ENCODE peak calls at places on chromosomes 7 and 10, in ten cellular contexts. Z is tibial nerve, W is foreskin fibroblast, G is brain microvascular endothelial cell, X is fibroblast of the aortic adventitia, D is neural crest cell, Y is astrocyte, V is GM06990, J is lung, H is GM20000. Q is an unnamed sample.

GRCh38 chr7:114864278-114864677 is 57.6 kb upstream of the MDFIC start:
- DNase-seq in Y (no peak), V (no peak), H (no peak), W (peak), X (no peak), D (no peak), J (no peak), G (no peak), Z (no peak), Q (no peak)

GRCh38 chr7:97307521-97308108 is 190.1 kb downstream of the SDHAF3 start:
- DNase-seq in D (no peak), W (no peak), X (no peak), V (peak), J (no peak), G (no peak), H (no peak), Y (peak), Z (no peak), Q (no peak)

GRCh38 chr7:16660702-16661464 is 14.9 kb downstream of the BZW2 start:
- DNase-seq in D (no peak), X (peak), V (no peak), Y (peak), W (peak), H (no peak), J (no peak), Z (no peak), G (no peak), Q (no peak)

GRCh38 chr7:20199015-20199737 is 18.0 kb downstream of the MACC1 start:
- DNase-seq in H (peak), X (peak), Z (peak), Y (peak), J (peak), D (no peak), W (peak), V (peak), G (peak), Q (peak)

GRCh38 chr10:62681211-62681940 is 123.1 kb upstream of the ADO start:
- DNase-seq in H (peak), Z (no peak), X (no peak), Y (peak), J (no peak), D (no peak), G (peak), W (no peak), V (peak), Q (peak)

GRCh38 chr10:51892965-51893658 is 193.7 kb upstream of the CSTF2T start:
- DNase-seq in G (peak), D (peak), J (no peak), V (no peak), H (peak), Y (no peak), X (no peak), W (no peak), Z (no peak), Q (no peak)

GRCh38 chr7:151780626-151781025 is 96.3 kb downstream of the PRKAG2 start:
- DNase-seq in J (no peak), H (no peak), Z (no peak), D (no peak), Y (no peak), X (no peak), W (no peak), G (no peak), V (no peak), Q (no peak)

GRCh38 chr10:2296179-2296578 is 558.9 kb upstream of the ADARB2 start:
- DNase-seq in G (no peak), H (no peak), Z (no peak), D (no peak), J (no peak), W (no peak), X (no peak), V (no peak), Y (no peak), Q (no peak)

GRCh38 chr10:117754770-117755510 is 212.4 kb downstream of the EMX2 start:
- DNase-seq in Y (no peak), J (no peak), D (no peak), G (no peak), Z (no peak), H (no peak), W (no peak), X (no peak), V (no peak), Q (no peak)

GRCh38 chr10:88892223-88892967 is 12.3 kb downstream of the STAMBPL1 start:
- DNase-seq in W (no peak), X (peak), G (peak), D (no peak), J (no peak), V (no peak), H (no peak), Y (peak), Z (no peak), Q (no peak)

GRCh38 chr7:75058406-75058805 is 15.2 kb downstream of the RCC1L start:
- DNase-seq in V (no peak), Z (no peak), X (no peak), G (no peak), Y (no peak), J (no peak), H (no peak), D (no peak), W (no peak), Q (no peak)

GRCh38 chr10:101444499-101444898 is 90.5 kb downstream of the BTRC start:
- DNase-seq in V (no peak), H (no peak), J (no peak), Y (no peak), G (no peak), D (no peak), W (no peak), X (no peak), Z (no peak), Q (no peak)

GRCh38 chr10:71359364-71360046 is 37.2 kb upstream of the CDH23 start:
- DNase-seq in D (no peak), Z (no peak), Y (no peak), G (no peak), V (peak), J (no peak), X (peak), H (peak), W (no peak), Q (peak)

GRCh38 chr10:98030991-98031431 is 590 bp upstream of the CRTAC1 start:
- DNase-seq in W (no peak), H (no peak), X (no peak), V (no peak), D (peak), G (no peak), J (no peak), Y (no peak), Z (no peak), Q (no peak)

GRCh38 chr7:129199406-129199805 is 11.0 kb downstream of the SMO start:
- DNase-seq in D (no peak), H (no peak), W (no peak), J (no peak), Y (no peak), Z (no peak), X (no peak), G (no peak), V (no peak), Q (no peak)

GRCh38 chr10:4059471-4060138 is 274.6 kb upstream of the KLF6 start:
- DNase-seq in D (no peak), J (no peak), H (no peak), W (no peak), Z (no peak), G (no peak), X (no peak), Y (no peak), V (no peak), Q (no peak)

GRCh38 chr10:32065871-32066270 is 9.6 kb upstream of the KIF5B start:
- DNase-seq in G (peak), H (no peak), X (peak), D (no peak), V (no peak), Y (peak), J (no peak), Z (no peak), W (peak), Q (no peak)

GRCh38 chr7:38704041-38704547 is 72.9 kb upstream of the AMPH start:
- DNase-seq in Z (no peak), X (no peak), W (no peak), J (no peak), G (no peak), V (no peak), D (no peak), H (no peak), Y (no peak), Q (no peak)

GRCh38 chr7:34087892-34088891 is 182.9 kb downstream of the BMPER start:
- DNase-seq in J (no peak), W (no peak), D (peak), G (peak), Y (no peak), X (peak), Z (no peak), H (no peak), V (no peak), Q (no peak)

GRCh38 chr7:151024435-151025056 is at the start of gene ATG9B:
- DNase-seq in Z (no peak), V (no peak), X (no peak), D (no peak), Y (no peak), W (no peak), H (no peak), J (no peak), G (no peak), Q (no peak)

GRCh38 chr7:150307129-150307528 is 16.0 kb upstream of the LRRC61 start:
- DNase-seq in X (no peak), J (no peak), Y (no peak), Z (no peak), D (no peak), H (no peak), G (no peak), W (no peak), V (no peak), Q (no peak)

GRCh38 chr10:44961231-44961571 is 1.6 kb downstream of the RASSF4 start:
- DNase-seq in W (no peak), J (no peak), X (no peak), D (no peak), Z (no peak), Y (no peak), H (no peak), G (no peak), V (no peak), Q (no peak)

GRCh38 chr10:110357871-110358270 is 53.2 kb upstream of the SMNDC1 start:
- DNase-seq in D (no peak), V (peak), X (no peak), Y (no peak), G (no peak), J (no peak), W (no peak), H (no peak), Z (no peak), Q (no peak)

GRCh38 chr7:85074-85945 is 107.1 kb upstream of the FAM20C start:
- DNase-seq in Z (no peak), D (no peak), X (peak), Y (peak), W (peak), H (no peak), J (no peak), G (no peak), V (no peak), Q (no peak)

GRCh38 chr7:154832557-154833138 is 170.3 kb downstream of the PAXIP1 start:
- DNase-seq in Z (no peak), G (no peak), Y (no peak), J (no peak), V (no peak), D (no peak), H (peak), X (no peak), W (no peak), Q (peak)
- TF ChIP-seq CTCF in Z (no peak), G (no peak), Y (no peak), J (no peak), V (peak), D (peak), H (peak), X (no peak), W (no peak), Q (no peak)

GRCh38 chr7:137488038-137488437 is 144.5 kb upstream of the PTN start:
- DNase-seq in G (no peak), Z (no peak), Y (no peak), V (no peak), D (no peak), W (no peak), J (no peak), H (no peak), X (peak), Q (no peak)
- TF ChIP-seq CTCF in G (peak), Z (no peak), Y (no peak), V (no peak), D (peak), W (peak), J (no peak), H (no peak), X (peak), Q (no peak)

DNA sequence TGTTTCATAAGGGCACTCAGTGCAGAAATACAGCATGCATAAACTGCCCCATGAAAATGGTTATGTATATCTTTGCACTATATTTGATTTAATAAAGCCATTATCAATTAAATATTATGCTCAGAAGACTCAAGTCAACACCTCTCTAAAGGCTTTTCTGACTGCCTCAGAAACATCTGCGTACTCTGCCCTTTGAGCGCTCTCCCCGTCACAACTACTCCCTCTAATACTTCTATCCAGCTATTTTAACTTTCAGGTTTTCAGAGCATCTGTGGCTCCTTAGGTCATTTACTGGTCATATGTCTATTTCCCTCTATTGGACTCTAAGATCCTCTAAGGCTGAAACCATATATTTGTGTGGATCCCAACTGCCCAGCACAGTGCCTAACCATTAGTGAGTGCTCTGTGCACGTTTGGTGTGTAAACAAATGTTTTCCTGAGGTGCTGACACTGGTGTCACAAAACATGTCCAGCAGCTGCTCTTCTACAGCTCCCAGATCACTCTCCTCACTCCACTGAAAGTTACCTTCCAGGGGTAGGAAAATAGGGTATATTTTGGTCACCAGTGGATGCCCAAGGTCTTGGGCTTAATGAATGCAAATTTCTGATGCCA is 179.1 kb downstream of the BTAF1 start:
- DNase-seq in V (no peak), Z (no peak), W (no peak), G (no peak), X (no peak), D (no peak), H (no peak), J (no peak), Y (no peak), Q (no peak)
- TF ChIP-seq CTCF in V (no peak), Z (no peak), W (no peak), G (no peak), X (no peak), D (no peak), H (no peak), J (no peak), Y (no peak), Q (no peak)

GRCh38 chr10:96626795-96627194 is 40.0 kb upstream of the TM9SF3 start:
- DNase-seq in D (no peak), X (no peak), W (no peak), Y (no peak), V (no peak), J (no peak), Z (no peak), H (no peak), G (no peak), Q (no peak)
- TF ChIP-seq CTCF in D (peak), X (no peak), W (no peak), Y (peak), V (peak), J (no peak), Z (no peak), H (no peak), G (peak), Q (peak)

GRCh38 chr7:31729195-31729804 is 42.3 kb downstream of the PPP1R17 start:
- DNase-seq in Z (no peak), W (no peak), D (no peak), V (no peak), J (no peak), H (no peak), X (no peak), Y (no peak), G (no peak), Q (no peak)
- TF ChIP-seq CTCF in Z (no peak), W (no peak), D (peak), V (peak), J (no peak), H (peak), X (no peak), Y (no peak), G (peak), Q (no peak)

GRCh38 chr7:157136372-157136771 is 2.4 kb upstream of the UBE3C start:
- DNase-seq in D (no peak), Y (peak), X (peak), G (peak), W (peak), V (no peak), J (no peak), Z (no peak), H (no peak), Q (no peak)
- TF ChIP-seq CTCF in D (peak), Y (no peak), X (peak), G (peak), W (peak), V (no peak), J (no peak), Z (no peak), H (no peak), Q (no peak)

GRCh38 chr10:49282879-49283321 is 16.1 kb upstream of the C10orf71 start:
- DNase-seq in W (no peak), D (no peak), H (no peak), V (no peak), G (no peak), Z (no peak), J (no peak), Y (no peak), X (no peak), Q (no peak)

GRCh38 chr10:49280001-49280408 is 19.0 kb upstream of the C10orf71 start:
- DNase-seq in J (no peak), G (peak), D (no peak), V (no peak), X (peak), W (peak), Y (peak), H (no peak), Z (no peak), Q (no peak)

GRCh38 chr10:49282306-49282705 is 16.7 kb upstream of the C10orf71 start:
- DNase-seq in H (no peak), D (no peak), W (no peak), J (no peak), X (no peak), Z (no peak), Y (no peak), G (no peak), V (no peak), Q (no peak)

GRCh38 chr10:49283491-49283890 is 15.5 kb upstream of the C10orf71 start:
- DNase-seq in H (no peak), V (no peak), Y (no peak), J (no peak), Z (no peak), W (no peak), D (no peak), X (no peak), G (no peak), Q (no peak)

DNA sequence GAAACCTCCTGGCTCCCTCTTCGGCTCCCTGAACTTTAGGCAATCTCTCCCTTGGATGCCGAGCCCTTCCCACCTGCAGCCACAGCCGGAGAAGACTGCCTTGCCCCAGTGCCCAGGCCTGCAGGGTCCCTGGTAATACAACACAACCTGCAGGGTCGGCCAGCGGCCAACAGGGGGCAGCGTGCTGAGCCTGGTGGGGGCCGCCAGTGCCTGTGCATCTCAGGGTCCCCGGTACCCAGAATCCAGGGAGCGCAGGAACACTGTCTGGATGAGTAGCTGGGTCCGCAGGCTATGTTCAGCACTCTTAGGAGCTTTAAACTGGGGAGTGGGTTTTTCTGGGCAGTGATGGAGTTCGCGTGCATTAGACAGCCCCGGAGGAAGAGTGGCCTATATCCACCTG is 17.5 kb upstream of the C10orf71 start:
- DNase-seq in V (no peak), D (no peak), G (no peak), H (no peak), W (no peak), Y (no peak), J (no peak), Z (no peak), X (no peak), Q (no peak)
- TF ChIP-seq CTCF in V (peak), D (peak), G (peak), H (peak), W (no peak), Y (no peak), J (no peak), Z (no peak), X (peak), Q (peak)

GRCh38 chr10:7551891-7552731 is 114.7 kb downstream of the ITIH5 start:
- DNase-seq in X (no peak), J (no peak), W (no peak), G (no peak), H (no peak), Y (no peak), V (no peak), D (no peak), Z (no peak), Q (no peak)
- TF ChIP-seq CTCF in X (no peak), J (no peak), W (no peak), G (no peak), H (no peak), Y (no peak), V (no peak), D (no peak), Z (no peak), Q (no peak)

GRCh38 chr10:83373659-83374058 is 765.6 kb upstream of the GHITM start:
- DNase-seq in Y (peak), V (no peak), H (no peak), J (no peak), X (no peak), W (no peak), Z (no peak), D (no peak), G (peak), Q (no peak)
- TF ChIP-seq CTCF in Y (peak), V (peak), H (no peak), J (no peak), X (no peak), W (peak), Z (no peak), D (peak), G (peak), Q (peak)

GRCh38 chr7:14717711-14718304 is 184.7 kb downstream of the DGKB start:
- DNase-seq in W (no peak), Z (no peak), V (no peak), H (no peak), D (no peak), Y (peak), X (peak), J (no peak), G (no peak), Q (no peak)
- TF ChIP-seq CTCF in W (peak), Z (peak), V (no peak), H (peak), D (peak), Y (peak), X (peak), J (no peak), G (peak), Q (peak)